ENCODE peak calls at places on chromosomes 3 and 15, in seven cellular contexts. One of them, this sample, is unnamed.

GRCh38 chr3:31553258-31553657 is 20.5 kb downstream of the STT3B start:
- DNase-seq in ovary: no peak
- DNase-seq in fibroblast of lung: no peak
- DNase-seq in stimulated activated CD8-positive, alpha-beta memory T cell treated with anti-CD3 and anti-CD28 coated beads, Interleukin-4, amount 100 ng/mL, for 1 hour: no peak
- DNase-seq in T-helper 2 cell: no peak
- DNase-seq in stimulated activated CD4-positive, alpha-beta T cell treated with anti-CD3 and anti-CD28 coated beads, Interleukin-2, amount 100 ng/mL, for 24 hours: no peak
- DNase-seq in right atrium auricular region: no peak
- DNase-seq in this sample: no peak

GRCh38 chr15:94070341-94071275 is 160.8 kb upstream of the MCTP2 start:
- DNase-seq in ovary: peak; percentile 22
- DNase-seq in fibroblast of lung: peak; percentile 28
- DNase-seq in stimulated activated CD8-positive, alpha-beta memory T cell treated with anti-CD3 and anti-CD28 coated beads, Interleukin-4, amount 100 ng/mL, for 1 hour: no peak
- DNase-seq in T-helper 2 cell: no peak
- DNase-seq in stimulated activated CD4-positive, alpha-beta T cell treated with anti-CD3 and anti-CD28 coated beads, Interleukin-2, amount 100 ng/mL, for 24 hours: no peak
- DNase-seq in right atrium auricular region: no peak
- DNase-seq in this sample: no peak

GRCh38 chr3:47296562-47297302 is 14.0 kb downstream of the KLHL18 start:
- DNase-seq in ovary: no peak
- DNase-seq in fibroblast of lung: no peak
- DNase-seq in stimulated activated CD8-positive, alpha-beta memory T cell treated with anti-CD3 and anti-CD28 coated beads, Interleukin-4, amount 100 ng/mL, for 1 hour: no peak
- DNase-seq in T-helper 2 cell: no peak
- DNase-seq in stimulated activated CD4-positive, alpha-beta T cell treated with anti-CD3 and anti-CD28 coated beads, Interleukin-2, amount 100 ng/mL, for 24 hours: no peak
- DNase-seq in right atrium auricular region: no peak
- DNase-seq in this sample: no peak

GRCh38 chr3:14425574-14426304 is 23.3 kb downstream of the SLC6A6 start:
- DNase-seq in ovary: no peak
- DNase-seq in fibroblast of lung: no peak
- DNase-seq in stimulated activated CD8-positive, alpha-beta memory T cell treated with anti-CD3 and anti-CD28 coated beads, Interleukin-4, amount 100 ng/mL, for 1 hour: no peak
- DNase-seq in T-helper 2 cell: no peak
- DNase-seq in stimulated activated CD4-positive, alpha-beta T cell treated with anti-CD3 and anti-CD28 coated beads, Interleukin-2, amount 100 ng/mL, for 24 hours: peak; percentile 53
- DNase-seq in right atrium auricular region: no peak
- DNase-seq in this sample: no peak

GRCh38 chr15:67186226-67186649 is 68.2 kb downstream of the AAGAB start:
- DNase-seq in ovary: peak; percentile 82
- DNase-seq in fibroblast of lung: no peak
- DNase-seq in stimulated activated CD8-positive, alpha-beta memory T cell treated with anti-CD3 and anti-CD28 coated beads, Interleukin-4, amount 100 ng/mL, for 1 hour: no peak
- DNase-seq in T-helper 2 cell: no peak
- DNase-seq in stimulated activated CD4-positive, alpha-beta T cell treated with anti-CD3 and anti-CD28 coated beads, Interleukin-2, amount 100 ng/mL, for 24 hours: no peak
- DNase-seq in right atrium auricular region: peak; percentile 91
- DNase-seq in this sample: peak; percentile 53

GRCh38 chr3:108946292-108947290 is 7.1 kb downstream of the GUCA1C start:
- DNase-seq in ovary: no peak
- DNase-seq in fibroblast of lung: no peak
- DNase-seq in stimulated activated CD8-positive, alpha-beta memory T cell treated with anti-CD3 and anti-CD28 coated beads, Interleukin-4, amount 100 ng/mL, for 1 hour: no peak
- DNase-seq in T-helper 2 cell: no peak
- DNase-seq in stimulated activated CD4-positive, alpha-beta T cell treated with anti-CD3 and anti-CD28 coated beads, Interleukin-2, amount 100 ng/mL, for 24 hours: no peak
- DNase-seq in right atrium auricular region: no peak
- DNase-seq in this sample: no peak

GRCh38 chr3:164470471-164470870 is 607.8 kb downstream of the SI start:
- DNase-seq in ovary: no peak
- DNase-seq in fibroblast of lung: no peak
- DNase-seq in stimulated activated CD8-positive, alpha-beta memory T cell treated with anti-CD3 and anti-CD28 coated beads, Interleukin-4, amount 100 ng/mL, for 1 hour: no peak
- DNase-seq in T-helper 2 cell: no peak
- DNase-seq in stimulated activated CD4-positive, alpha-beta T cell treated with anti-CD3 and anti-CD28 coated beads, Interleukin-2, amount 100 ng/mL, for 24 hours: no peak
- DNase-seq in right atrium auricular region: no peak
- DNase-seq in this sample: no peak

GRCh38 chr15:99424978-99425665 is 140.7 kb upstream of the MEF2A start:
- DNase-seq in ovary: peak; percentile 17
- DNase-seq in fibroblast of lung: peak; percentile 90
- DNase-seq in stimulated activated CD8-positive, alpha-beta memory T cell treated with anti-CD3 and anti-CD28 coated beads, Interleukin-4, amount 100 ng/mL, for 1 hour: no peak
- DNase-seq in T-helper 2 cell: peak; percentile 37
- DNase-seq in stimulated activated CD4-positive, alpha-beta T cell treated with anti-CD3 and anti-CD28 coated beads, Interleukin-2, amount 100 ng/mL, for 24 hours: peak; percentile 57
- DNase-seq in right atrium auricular region: peak; percentile 77
- DNase-seq in this sample: peak; percentile 40

GRCh38 chr3:126472277-126473006 is 3.2 kb downstream of the ZXDC start:
- DNase-seq in ovary: no peak
- DNase-seq in fibroblast of lung: peak; percentile 81
- DNase-seq in stimulated activated CD8-positive, alpha-beta memory T cell treated with anti-CD3 and anti-CD28 coated beads, Interleukin-4, amount 100 ng/mL, for 1 hour: no peak
- DNase-seq in T-helper 2 cell: no peak
- DNase-seq in stimulated activated CD4-positive, alpha-beta T cell treated with anti-CD3 and anti-CD28 coated beads, Interleukin-2, amount 100 ng/mL, for 24 hours: peak; percentile 7
- DNase-seq in right atrium auricular region: peak; percentile 93
- DNase-seq in this sample: peak; percentile 86